ENCODE peak calls at places on chromosomes 13 and 19, in five cellular contexts. One of them, this sample, is unnamed.
A peak's percentile ranks its signal among the peaks of the same experiment; 100 is the strongest.

GRCh38 chr13:99722931-99723330 is 221.7 kb downstream of the TM9SF2 start:
- DNase-seq in fibroblast of lung: no peak
- DNase-seq in left lung: no peak
- DNase-seq in left ventricle myocardium inferior: no peak
- DNase-seq in OCI-LY7: no peak
- DNase-seq in this sample: no peak

GRCh38 chr19:19105365-19106060 is 32.8 kb downstream of the TMEM161A start:
- DNase-seq in OCI-LY7: peak; percentile 63
- DNase-seq in left lung: no peak
- DNase-seq in fibroblast of lung: peak; percentile 52
- DNase-seq in left ventricle myocardium inferior: peak; percentile 70
- DNase-seq in this sample: peak; percentile 30

GRCh38 chr13:41426047-41426446 is 31.3 kb upstream of the RGCC start:
- DNase-seq in OCI-LY7: no peak
- DNase-seq in fibroblast of lung: no peak
- DNase-seq in left ventricle myocardium inferior: no peak
- DNase-seq in left lung: peak; percentile 38
- DNase-seq in this sample: no peak

GRCh38 chr19:34256835-34257558 is 2.6 kb downstream of the GARRE1 start:
- DNase-seq in fibroblast of lung: no peak
- DNase-seq in left lung: no peak
- DNase-seq in left ventricle myocardium inferior: no peak
- DNase-seq in OCI-LY7: no peak
- DNase-seq in this sample: peak; percentile 67

GRCh38 chr19:10854350-10855089 is 6.3 kb downstream of the C19orf38 start:
- DNase-seq in fibroblast of lung: no peak
- DNase-seq in left lung: no peak
- DNase-seq in OCI-LY7: no peak
- DNase-seq in left ventricle myocardium inferior: no peak
- DNase-seq in this sample: no peak

GRCh38 chr19:33621811-33622504 is at the start of gene CHST8:
- DNase-seq in OCI-LY7: no peak
- DNase-seq in fibroblast of lung: peak; percentile 44
- DNase-seq in left ventricle myocardium inferior: peak; percentile 40
- DNase-seq in left lung: no peak
- DNase-seq in this sample: peak; percentile 4

GRCh38 chr13:26663801-26664200 is 96.8 kb downstream of the GPR12 start:
- DNase-seq in fibroblast of lung: no peak
- DNase-seq in left lung: no peak
- DNase-seq in left ventricle myocardium inferior: no peak
- DNase-seq in OCI-LY7: peak; percentile 65
- DNase-seq in this sample: no peak

GRCh38 chr19:17817668-17818363 is 3.5 kb downstream of the INSL3 start:
- DNase-seq in OCI-LY7: no peak
- DNase-seq in fibroblast of lung: no peak
- DNase-seq in left lung: no peak
- DNase-seq in left ventricle myocardium inferior: no peak
- DNase-seq in this sample: no peak

GRCh38 chr19:38093587-38093986 is 130.4 kb downstream of the DPF1 start:
- DNase-seq in OCI-LY7: no peak
- DNase-seq in fibroblast of lung: no peak
- DNase-seq in left lung: no peak
- DNase-seq in left ventricle myocardium inferior: peak; percentile 58
- DNase-seq in this sample: no peak

GRCh38 chr13:51330741-51331140 is 8.8 kb upstream of the SERPINE3 start:
- DNase-seq in OCI-LY7: no peak
- DNase-seq in left ventricle myocardium inferior: no peak
- DNase-seq in left lung: no peak
- DNase-seq in fibroblast of lung: peak; percentile 78
- DNase-seq in this sample: peak; percentile 23

GRCh38 chr13:77863037-77863630 is 55.5 kb downstream of the EDNRB start:
- DNase-seq in OCI-LY7: no peak
- DNase-seq in left lung: no peak
- DNase-seq in left ventricle myocardium inferior: no peak
- DNase-seq in fibroblast of lung: no peak
- DNase-seq in this sample: no peak

GRCh38 chr13:39895254-39895653 is 239.8 kb downstream of the COG6 start:
- DNase-seq in left ventricle myocardium inferior: no peak
- DNase-seq in left lung: no peak
- DNase-seq in OCI-LY7: no peak
- DNase-seq in fibroblast of lung: peak; percentile 52
- DNase-seq in this sample: peak; percentile 79

GRCh38 chr13:42110410-42111155 is 62.1 kb downstream of the DGKH start:
- DNase-seq in left ventricle myocardium inferior: no peak
- DNase-seq in OCI-LY7: peak; percentile 69
- DNase-seq in left lung: no peak
- DNase-seq in fibroblast of lung: peak; percentile 70
- DNase-seq in this sample: peak; percentile 90

GRCh38 chr13:91133941-91134772 is 213.3 kb upstream of the MIR17HG start:
- DNase-seq in left lung: no peak
- DNase-seq in fibroblast of lung: peak; percentile 60
- DNase-seq in left ventricle myocardium inferior: no peak
- DNase-seq in OCI-LY7: peak; percentile 88
- DNase-seq in this sample: peak; percentile 48

GRCh38 chr19:1905863-1906375 is 720 bp downstream of the ADAT3 start:
- DNase-seq in left ventricle myocardium inferior: no peak
- DNase-seq in left lung: no peak
- DNase-seq in fibroblast of lung: no peak
- DNase-seq in OCI-LY7: no peak
- DNase-seq in this sample: no peak

GRCh38 chr19:1907563-1908363 is 2.6 kb downstream of the ADAT3 start:
- DNase-seq in left ventricle myocardium inferior: no peak
- DNase-seq in OCI-LY7: no peak
- DNase-seq in fibroblast of lung: no peak
- DNase-seq in left lung: peak; percentile 81
- DNase-seq in this sample: no peak

GRCh38 chr19:1910169-1910568 is 5.0 kb downstream of the ADAT3 start:
- DNase-seq in left ventricle myocardium inferior: no peak
- DNase-seq in left lung: no peak
- DNase-seq in OCI-LY7: no peak
- DNase-seq in fibroblast of lung: no peak
- DNase-seq in this sample: no peak

GRCh38 chr19:1906985-1907562 is 1.9 kb downstream of the ADAT3 start:
- DNase-seq in OCI-LY7: no peak
- DNase-seq in left ventricle myocardium inferior: no peak
- DNase-seq in fibroblast of lung: no peak
- DNase-seq in left lung: no peak
- DNase-seq in this sample: no peak

DNA sequence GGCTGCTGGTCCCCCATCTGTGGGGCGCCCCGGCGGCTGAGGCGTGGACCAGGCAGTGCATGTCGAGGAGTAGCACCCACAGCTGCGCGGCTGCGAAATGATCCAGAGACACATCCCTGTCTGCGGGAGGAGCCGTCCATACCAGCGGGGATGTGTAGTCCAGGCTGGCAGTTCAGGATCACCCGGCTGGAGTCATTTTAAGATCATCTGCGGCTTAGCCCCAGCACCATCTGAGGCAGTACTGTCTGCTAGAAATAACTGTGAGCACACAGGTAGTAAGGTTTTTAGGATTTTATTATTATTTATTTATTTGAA is 3.1 kb downstream of the ADAT3 start:
- DNase-seq in left ventricle myocardium inferior: no peak
- DNase-seq in OCI-LY7: no peak
- DNase-seq in fibroblast of lung: no peak
- DNase-seq in left lung: peak; percentile 78
- DNase-seq in this sample: no peak
- H3K4me3 ChIP-seq in left ventricle myocardium inferior: no peak overlapping the region
- H3K4me3 ChIP-seq in OCI-LY7: no peak overlapping the region
- H3K4me3 ChIP-seq in fibroblast of lung: no peak overlapping the region
- H3K4me3 ChIP-seq in left lung: no peak overlapping the region
- H3K4me3 ChIP-seq in this sample: no peak overlapping the region

DNA sequence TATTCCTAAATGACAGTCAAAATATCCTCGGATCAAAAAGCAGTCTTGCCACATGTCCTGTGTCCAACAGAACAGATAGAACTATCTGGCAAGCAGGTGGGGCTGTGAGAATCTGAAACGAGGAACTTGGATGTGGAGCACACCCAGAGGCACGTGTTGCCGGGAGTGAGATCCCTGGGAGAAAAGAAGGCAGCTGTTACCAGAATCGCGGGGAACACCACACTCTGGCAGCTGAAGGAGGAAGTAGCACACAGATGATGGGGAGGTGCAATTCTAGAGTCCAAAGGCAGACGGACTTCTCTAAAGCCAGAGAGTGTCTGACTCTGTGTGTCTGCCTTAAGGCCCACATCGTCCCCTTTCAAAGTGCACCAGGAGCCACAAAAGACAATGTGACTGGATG is 22.3 kb downstream of the SLC7A1 start:
- DNase-seq in fibroblast of lung: peak; percentile 49
- DNase-seq in left lung: no peak
- DNase-seq in OCI-LY7: peak; percentile 23
- DNase-seq in left ventricle myocardium inferior: no peak
- DNase-seq in this sample: peak; percentile 55
- TF ChIP-seq CTCF in fibroblast of lung: no peak
- TF ChIP-seq CTCF in left lung: no peak
- TF ChIP-seq CTCF in OCI-LY7: no peak
- TF ChIP-seq CTCF in left ventricle myocardium inferior: no peak
- TF ChIP-seq CTCF in this sample: no peak

DNA sequence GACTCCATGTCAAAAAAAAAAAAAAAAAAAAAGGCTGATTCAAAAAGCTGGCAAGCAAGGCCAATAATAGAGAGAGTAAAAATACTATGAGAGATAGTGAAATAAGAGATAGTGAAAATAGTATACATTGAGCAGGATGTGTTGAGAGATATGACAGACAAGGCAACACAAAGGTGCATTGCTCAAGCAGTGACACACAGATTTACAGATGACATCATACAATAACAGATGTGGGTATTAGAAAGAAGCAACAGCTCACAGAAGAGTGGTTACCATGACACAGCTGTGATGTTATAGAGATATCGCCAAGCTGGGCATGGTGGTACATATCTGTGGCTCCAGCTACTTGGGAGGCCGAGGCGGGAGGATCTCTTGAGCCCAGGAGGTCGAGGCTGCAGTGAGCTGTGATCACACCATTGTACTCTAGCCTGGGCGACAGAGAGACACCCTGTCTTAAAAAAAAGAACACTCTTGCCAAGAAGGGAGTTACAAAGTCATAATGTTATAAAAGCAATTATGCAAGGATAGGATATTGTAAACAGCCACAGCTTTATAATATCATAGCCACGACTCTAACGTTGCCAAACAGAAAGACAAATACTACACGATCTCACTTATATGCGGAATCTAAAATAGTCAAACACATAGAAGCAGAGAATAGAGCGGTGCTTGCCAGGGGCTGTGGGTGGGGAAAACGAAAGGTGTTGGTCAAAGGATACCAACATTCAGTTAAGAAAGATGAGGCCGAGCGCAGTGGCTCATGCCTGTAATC is 10.3 kb downstream of the TNFSF9 start:
- DNase-seq in fibroblast of lung: no peak
- DNase-seq in left lung: no peak
- DNase-seq in left ventricle myocardium inferior: no peak
- DNase-seq in OCI-LY7: no peak
- DNase-seq in this sample: peak; percentile 4
- H3K4me3 ChIP-seq in fibroblast of lung: no peak overlapping the region
- H3K4me3 ChIP-seq in left lung: no peak overlapping the region
- H3K4me3 ChIP-seq in left ventricle myocardium inferior: no peak overlapping the region
- H3K4me3 ChIP-seq in OCI-LY7: no peak overlapping the region
- H3K4me3 ChIP-seq in this sample: no peak overlapping the region

DNA sequence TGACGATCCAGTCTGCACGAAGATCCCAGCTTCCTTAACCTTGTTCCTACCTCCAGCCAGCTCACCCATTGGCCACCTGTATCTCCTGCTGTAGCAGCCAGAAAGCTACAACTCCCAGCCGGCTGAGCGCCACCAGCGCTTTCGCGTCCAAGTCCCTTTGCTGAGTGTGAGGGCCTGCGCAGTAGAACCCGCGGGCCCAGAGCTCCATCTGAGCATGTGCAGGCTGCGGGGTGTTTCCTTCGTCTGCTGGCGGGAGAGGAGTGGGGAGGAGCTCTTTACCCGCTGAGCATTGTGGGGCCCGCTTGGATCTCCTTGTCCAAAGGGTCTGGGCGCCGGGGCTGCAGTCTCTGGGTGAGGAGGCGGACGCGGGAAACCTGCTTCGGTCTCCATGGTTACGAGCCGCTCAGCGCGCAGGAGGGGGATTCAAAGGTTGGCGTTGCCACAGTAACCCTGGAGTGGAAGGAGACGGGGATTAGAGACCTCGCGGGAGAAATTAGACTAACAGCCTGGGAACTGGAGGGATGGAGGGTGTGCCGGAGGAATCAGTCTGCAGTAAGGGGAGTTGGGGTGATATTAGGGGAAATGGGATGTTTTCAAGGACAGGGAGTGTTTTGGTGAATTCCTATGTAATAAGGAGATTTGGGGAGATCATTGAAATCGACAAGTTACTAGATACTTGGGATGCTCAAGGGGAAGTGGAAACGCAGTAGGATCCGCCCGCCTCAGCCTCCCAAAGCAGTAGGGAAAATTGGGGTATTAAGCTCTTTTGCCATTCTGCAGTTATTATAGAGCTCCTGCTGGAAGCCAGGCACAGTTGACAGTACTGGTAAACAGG is 33.5 kb downstream of the ZSWIM9 start:
- DNase-seq in left lung: peak; percentile 94
- DNase-seq in left ventricle myocardium inferior: peak; percentile 93
- DNase-seq in OCI-LY7: peak; percentile 95
- DNase-seq in fibroblast of lung: peak; percentile 96
- DNase-seq in this sample: peak; percentile 90
- TF ChIP-seq CTCF in left lung: no peak
- TF ChIP-seq CTCF in left ventricle myocardium inferior: no peak
- TF ChIP-seq CTCF in OCI-LY7: no peak
- TF ChIP-seq CTCF in fibroblast of lung: no peak
- TF ChIP-seq CTCF in this sample: no peak

DNA sequence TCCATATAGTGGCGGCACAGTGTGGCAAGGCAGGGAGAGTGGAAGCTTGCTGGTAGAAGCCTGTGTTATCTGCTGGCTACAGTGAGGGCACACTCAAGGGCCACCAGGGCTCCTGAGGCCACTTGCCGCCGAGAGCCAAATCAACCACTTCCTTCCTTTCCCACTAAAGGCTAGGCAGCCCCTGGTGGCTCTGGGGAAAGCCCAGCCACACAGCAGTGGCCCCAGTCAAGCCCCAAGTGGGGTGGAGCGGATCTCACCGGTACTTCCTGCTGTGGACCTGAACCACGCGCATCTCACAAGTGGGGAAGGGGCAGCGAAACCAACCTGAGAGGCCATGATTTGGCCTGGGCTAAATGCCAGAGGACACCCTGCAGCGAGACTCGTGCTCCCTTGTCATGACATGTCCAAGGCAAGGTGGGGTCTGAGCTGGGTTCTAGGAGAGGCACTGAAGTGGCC is 21.9 kb upstream of the SLC35E1 start:
- DNase-seq in left ventricle myocardium inferior: no peak
- DNase-seq in OCI-LY7: no peak
- DNase-seq in left lung: peak; percentile 76
- DNase-seq in fibroblast of lung: no peak
- DNase-seq in this sample: no peak
- H3K4me3 ChIP-seq in left ventricle myocardium inferior: no peak overlapping the region
- H3K4me3 ChIP-seq in OCI-LY7: peak overlapping the region; percentile 10
- H3K4me3 ChIP-seq in left lung: no peak overlapping the region
- H3K4me3 ChIP-seq in fibroblast of lung: no peak overlapping the region
- H3K4me3 ChIP-seq in this sample: no peak overlapping the region